ENCODE peak calls at places on chromosome 18, in five cellular contexts. K is SK-N-SH, A is A549, Q is tibial nerve, P is ovary. D is an unnamed sample.

GRCh38 chr18:5894613-5895299 is 566 bp downstream of the TMEM200C start:
- DNase-seq in K (peak; percentile 73), A (no peak), Q (no peak), P (peak; percentile 39), D (peak; percentile 59)

GRCh38 chr18:38805256-38805655 is 1239.7 kb upstream of the CELF4 start:
- DNase-seq in K (no peak), A (no peak), Q (no peak), P (no peak), D (no peak)

GRCh38 chr18:74549591-74550104 is 15.3 kb downstream of the CNDP1 start:
- DNase-seq in K (no peak), A (no peak), Q (no peak), P (no peak), D (no peak)

GRCh38 chr18:63823516-63824219 is 48.5 kb downstream of the SERPINB7 start:
- DNase-seq in K (peak; percentile 14), A (no peak), Q (peak; percentile 55), P (no peak), D (no peak)

GRCh38 chr18:24427484-24427883 is 1.0 kb downstream of the IMPACT start:
- DNase-seq in K (peak; percentile 48), A (no peak), Q (no peak), P (no peak), D (no peak)

GRCh38 chr18:22699629-22700028 is 233.5 kb upstream of the RBBP8 start:
- DNase-seq in K (no peak), A (no peak), Q (no peak), P (no peak), D (no peak)

GRCh38 chr18:59357928-59358327 is 1.1 kb downstream of the LMAN1 start:
- DNase-seq in K (peak; percentile 8), A (no peak), Q (no peak), P (no peak), D (no peak)

GRCh38 chr18:33664528-33664927 is 86.5 kb downstream of the ASXL3 start:
- DNase-seq in K (no peak), A (no peak), Q (no peak), P (no peak), D (no peak)

GRCh38 chr18:78448106-78448505 is 531.5 kb upstream of the SALL3 start:
- DNase-seq in K (no peak), A (no peak), Q (no peak), P (no peak), D (no peak)

GRCh38 chr18:44130365-44130942 is 550.2 kb upstream of the SETBP1 start:
- DNase-seq in K (peak; percentile 59), A (peak; percentile 3), Q (peak; percentile 12), P (no peak), D (no peak)

GRCh38 chr18:46431522-46432171 is 225.4 kb downstream of the LOXHD1 start:
- DNase-seq in K (peak; percentile 60), A (no peak), Q (no peak), P (no peak), D (no peak)

GRCh38 chr18:59779979-59780378 is 82.8 kb upstream of the CCBE1 start:
- DNase-seq in K (no peak), A (no peak), Q (no peak), P (no peak), D (no peak)

GRCh38 chr18:41745166-41746049 is 209.6 kb upstream of the PIK3C3 start:
- DNase-seq in K (peak; percentile 71), A (peak; percentile 4), Q (no peak), P (no peak), D (no peak)

GRCh38 chr18:75341267-75341666 is 86.2 kb downstream of the SMIM21 start:
- DNase-seq in K (no peak), A (no peak), Q (no peak), P (peak; percentile 40), D (no peak)

GRCh38 chr18:77022556-77022955 is 110.0 kb downstream of the MBP start:
- DNase-seq in K (no peak), A (no peak), Q (no peak), P (no peak), D (no peak)

GRCh38 chr18:77049938-77050337 is 82.6 kb downstream of the MBP start:
- DNase-seq in K (no peak), A (no peak), Q (no peak), P (no peak), D (no peak)

GRCh38 chr18:78670778-78671405 is 308.7 kb upstream of the SALL3 start:
- DNase-seq in K (no peak), A (no peak), Q (no peak), P (no peak), D (no peak)

GRCh38 chr18:72555983-72556382 is 11.8 kb upstream of the CBLN2 start:
- DNase-seq in K (no peak), A (no peak), Q (no peak), P (no peak), D (no peak)

GRCh38 chr18:42078711-42079110 is 123.7 kb downstream of the PIK3C3 start:
- DNase-seq in K (no peak), A (no peak), Q (no peak), P (no peak), D (no peak)

GRCh38 chr18:62978251-62979049 is 263.1 kb downstream of the PHLPP1 start:
- DNase-seq in K (no peak), A (no peak), Q (no peak), P (no peak), D (no peak)

GRCh38 chr18:39494211-39494896 is 1928.8 kb upstream of the CELF4 start:
- DNase-seq in K (no peak), A (no peak), Q (no peak), P (no peak), D (no peak)

GRCh38 chr18:5630057-5630765 is 86.4 kb upstream of the EPB41L3 start:
- DNase-seq in K (peak; percentile 82), A (peak; percentile 31), Q (peak; percentile 52), P (no peak), D (peak; percentile 85)

GRCh38 chr18:61333746-61334490 is 688 bp downstream of the CDH20 start:
- DNase-seq in K (peak; percentile 78), A (no peak), Q (no peak), P (no peak), D (no peak)

GRCh38 chr18:40056085-40056484 is 1898.9 kb upstream of the PIK3C3 start:
- DNase-seq in K (no peak), A (no peak), Q (no peak), P (no peak), D (no peak)

GRCh38 chr18:46716827-46717226 is 40.0 kb downstream of the ST8SIA5 start:
- DNase-seq in K (no peak), A (no peak), Q (no peak), P (no peak), D (peak; percentile 36)

GRCh38 chr18:58314284-58314683 is 270.3 kb downstream of the NEDD4L start:
- DNase-seq in K (no peak), A (no peak), Q (peak; percentile 68), P (peak; percentile 38), D (peak; percentile 83)

GRCh38 chr18:61308795-61309393 is 24.3 kb upstream of the CDH20 start:
- DNase-seq in K (no peak), A (no peak), Q (no peak), P (no peak), D (no peak)

GRCh38 chr18:62759704-62760402 is 44.5 kb downstream of the PHLPP1 start:
- DNase-seq in K (no peak), A (no peak), Q (no peak), P (no peak), D (no peak)

GRCh38 chr18:58025733-58026132 is 18.3 kb upstream of the NEDD4L start:
- DNase-seq in K (no peak), A (no peak), Q (no peak), P (no peak), D (no peak)

GRCh38 chr18:568731-569130 is 11.4 kb upstream of the CETN1 start:
- DNase-seq in K (no peak), A (no peak), Q (no peak), P (no peak), D (no peak)

GRCh38 chr18:570256-570655 is 9.9 kb upstream of the CETN1 start:
- DNase-seq in K (no peak), A (no peak), Q (no peak), P (no peak), D (no peak)

GRCh38 chr18:574456-575228 is 5.5 kb upstream of the CETN1 start:
- DNase-seq in K (no peak), A (no peak), Q (no peak), P (no peak), D (no peak)

GRCh38 chr18:573385-573784 is 6.8 kb upstream of the CETN1 start:
- DNase-seq in K (no peak), A (no peak), Q (no peak), P (no peak), D (no peak)

DNA sequence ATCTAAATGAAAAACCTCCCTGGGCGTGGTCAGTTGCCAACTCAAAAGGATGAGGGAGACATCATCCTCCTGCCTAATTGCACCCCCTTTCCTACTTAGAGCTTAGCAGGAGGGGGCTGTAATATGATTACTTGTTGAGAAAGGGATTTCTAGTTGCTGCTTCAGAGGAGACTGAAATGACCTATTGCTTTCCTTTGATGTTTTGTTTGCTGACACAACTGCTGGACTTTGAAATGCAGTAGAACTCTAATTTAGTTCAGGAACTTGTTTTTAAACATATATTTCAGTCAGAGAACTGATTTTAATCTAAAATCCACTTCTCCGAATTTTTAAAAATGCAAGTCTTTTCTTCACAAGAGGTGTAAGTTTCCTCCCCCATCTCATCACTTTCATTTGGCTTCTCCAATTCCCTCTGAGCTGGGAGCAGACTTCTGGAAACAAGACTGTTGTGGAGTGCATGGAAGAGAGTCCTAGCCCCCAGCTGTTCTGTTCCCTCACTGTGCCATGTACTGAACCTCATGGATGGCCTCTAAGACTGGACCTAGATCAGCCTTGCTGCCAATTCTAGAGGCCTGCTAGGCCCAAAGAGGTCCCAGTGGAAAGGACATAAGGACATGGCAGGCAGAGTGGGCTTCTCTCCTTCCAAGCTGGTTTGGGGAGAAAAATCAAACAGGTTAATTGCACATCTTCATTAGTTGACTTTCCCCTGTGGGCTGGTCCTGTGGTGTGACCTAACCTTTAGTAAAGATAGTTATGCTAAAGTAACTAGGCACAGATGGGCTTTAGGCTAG is 7.5 kb upstream of the CETN1 start:
- DNase-seq in K (no peak), A (no peak), Q (no peak), P (no peak), D (no peak)
- TF ChIP-seq EP300 in K (no peak), A (no peak), Q (no peak), P (no peak), D (no peak)

GRCh38 chr18:55387139-55387984 is 200.6 kb downstream of the TCF4 start:
- DNase-seq in K (no peak), A (no peak), Q (no peak), P (no peak), D (no peak)
- H3K27ac ChIP-seq in K (no peak overlapping the region), A (no peak overlapping the region), Q (peak overlapping the region; percentile 72), P (no peak overlapping the region), D (peak overlapping the region; percentile 49)

DNA sequence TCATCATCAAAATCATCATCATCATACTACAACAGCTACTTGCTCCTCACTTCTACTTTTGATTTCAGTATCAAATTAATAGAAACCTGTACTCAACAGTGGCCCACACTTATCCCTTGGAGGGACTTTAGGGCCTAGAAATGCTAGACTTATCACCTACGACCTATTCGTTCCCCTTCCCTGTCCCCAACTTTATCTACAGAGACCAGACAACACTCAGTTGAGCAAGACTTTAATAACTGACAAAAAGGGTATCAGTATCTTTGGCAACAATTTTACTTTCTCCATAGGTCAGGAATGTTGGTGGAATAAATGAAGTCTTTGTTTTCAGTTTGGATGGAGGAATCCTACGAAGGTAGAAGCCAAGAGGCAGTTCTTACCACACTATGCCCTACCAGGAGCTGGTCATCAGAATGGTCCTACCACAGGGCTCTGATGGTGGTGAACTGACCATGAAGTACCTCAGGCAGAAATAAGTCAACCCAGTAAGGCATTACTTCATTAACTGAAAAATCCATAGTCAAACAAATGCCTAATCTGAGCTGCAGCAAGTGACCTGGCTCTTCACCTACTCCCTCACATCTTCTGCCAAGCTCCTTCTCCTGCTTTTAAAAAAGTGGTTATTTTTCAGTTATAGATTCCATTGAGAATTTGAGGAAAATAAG is 26.6 kb downstream of the MBD2 start:
- DNase-seq in K (no peak), A (no peak), Q (no peak), P (no peak), D (no peak)
- TF ChIP-seq EP300 in K (no peak), A (no peak), Q (no peak), P (no peak), D (no peak)

GRCh38 chr18:9804517-9805104 is 81.2 kb upstream of the TXNDC2 start:
- DNase-seq in K (no peak), A (no peak), Q (no peak), P (no peak), D (no peak)
- H3K27ac ChIP-seq in K (peak overlapping the region; percentile 39), A (peak overlapping the region; percentile 82), Q (peak overlapping the region; percentile 76), P (no peak overlapping the region), D (peak overlapping the region; percentile 72)

D was measured in sigmoid colon.